ENCODE peak calls at places on chromosomes 3 and 15, in four cellular contexts. L, S, P and A are unnamed samples.

GRCh38 chr15:97013491-97013890 is 683.0 kb downstream of the NR2F2 start:
- DNase-seq in L (no peak), P (no peak), S (no peak), A (no peak)

GRCh38 chr3:23804441-23805227 is 1.1 kb upstream of the UBE2E1 start:
- DNase-seq in S (no peak), P (no peak), L (no peak), A (no peak)

GRCh38 chr15:95425859-95426258 is 904.6 kb upstream of the NR2F2 start:
- DNase-seq in S (no peak), L (no peak), P (no peak), A (no peak)

GRCh38 chr3:53045784-53046170 is at the start of gene SFMBT1:
- DNase-seq in S (peak), P (peak), L (peak), A (no peak)

GRCh38 chr3:170438836-170439235 is 20.2 kb downstream of the CLDN11 start:
- DNase-seq in L (no peak), P (no peak), S (no peak), A (no peak)

GRCh38 chr15:70748281-70748747 is 15.0 kb downstream of the UACA start:
- DNase-seq in L (no peak), P (no peak), S (peak), A (no peak)

GRCh38 chr15:42903388-42904324 is 16.9 kb downstream of the TTBK2 start:
- DNase-seq in L (no peak), P (no peak), S (no peak), A (no peak)

GRCh38 chr15:82874267-82874666 is 64.8 kb downstream of the WHAMM start:
- DNase-seq in S (no peak), P (no peak), L (no peak), A (no peak)

GRCh38 chr3:184336484-184337230 is 743 bp upstream of the FAM131A start:
- DNase-seq in P (no peak), L (no peak), S (peak), A (peak)

GRCh38 chr15:80559761-80560160 is 135.3 kb upstream of the ABHD17C start:
- DNase-seq in L (no peak), P (no peak), S (no peak), A (no peak)

GRCh38 chr15:80234883-80235282 is 17.1 kb downstream of the CTXND1 start:
- DNase-seq in P (no peak), L (peak), S (peak), A (no peak)

GRCh38 chr3:127390365-127391025 is 102.6 kb upstream of the PRR20G start:
- DNase-seq in L (no peak), S (no peak), P (no peak), A (no peak)

GRCh38 chr15:62250176-62250575 is 85.1 kb upstream of the C2CD4B start:
- DNase-seq in S (no peak), P (no peak), L (no peak), A (no peak)

GRCh38 chr3:127707777-127708438 is 35.2 kb downstream of the ABTB1 start:
- DNase-seq in P (no peak), L (no peak), S (no peak), A (no peak)

GRCh38 chr3:47362704-47363103 is 18.1 kb upstream of the PTPN23 start:
- DNase-seq in L (no peak), P (no peak), S (no peak), A (no peak)

GRCh38 chr3:12662593-12663310 is 1.2 kb downstream of the RAF1 start:
- DNase-seq in S (peak), L (peak), P (no peak), A (no peak)

GRCh38 chr3:196788509-196788908 is 48.9 kb downstream of the PAK2 start:
- DNase-seq in L (no peak), S (peak), P (no peak), A (no peak)

GRCh38 chr3:146136647-146137046 is 24.3 kb downstream of the PLOD2 start:
- DNase-seq in L (no peak), S (no peak), P (no peak), A (no peak)

GRCh38 chr3:57983734-57984518 is 24.3 kb upstream of the FLNB start:
- DNase-seq in P (no peak), L (no peak), S (peak), A (no peak)

GRCh38 chr3:14555835-14556234 is 15.7 kb upstream of the GRIP2 start:
- DNase-seq in L (peak), P (no peak), S (no peak), A (no peak)

GRCh38 chr15:28114721-28115622 is 15.9 kb upstream of the OCA2 start:
- DNase-seq in S (peak), L (no peak), P (no peak), A (no peak)

GRCh38 chr15:51830279-51830806 is 890 bp downstream of the TMOD3 start:
- DNase-seq in L (no peak), P (no peak), S (peak), A (peak)

GRCh38 chr3:152151216-152151874 is 117.4 kb upstream of the MBNL1 start:
- DNase-seq in S (peak), P (no peak), L (no peak), A (no peak)

GRCh38 chr3:169085827-169086226 is 577.7 kb downstream of the MECOM start:
- DNase-seq in L (no peak), S (peak), P (no peak), A (peak)

GRCh38 chr3:65130782-65131181 is 443.0 kb upstream of the ADAMTS9 start:
- DNase-seq in P (no peak), L (no peak), S (no peak), A (no peak)